ENCODE peak calls at places on chromosomes 16 and 17, in five cellular contexts. V, H, X, I and P are unnamed samples. For H3K9me3, the result is how much of the 10 kb centered on the place peaks cover.

GRCh38 chr16:83835972-83836566 is 28.3 kb downstream of the HSBP1 start:
- DNase-seq in H (no peak), X (peak), I (peak), V (peak), P (no peak)

GRCh38 chr16:48082516-48082915 is 73.3 kb downstream of the ABCC12 start:
- DNase-seq in I (no peak), V (no peak), X (peak), H (no peak), P (no peak)

GRCh38 chr17:68771867-68772515 is 170.8 kb upstream of the FAM20A start:
- DNase-seq in I (peak), V (peak), H (peak), X (peak), P (no peak)

GRCh38 chr16:66923247-66923851 is 2.0 kb downstream of the RRAD start:
- DNase-seq in I (no peak), H (no peak), V (no peak), X (no peak), P (no peak)

GRCh38 chr16:23317266-23317661 is 15.2 kb downstream of the SCNN1B start:
- DNase-seq in I (peak), H (no peak), V (no peak), X (no peak), P (no peak)

GRCh38 chr16:49502136-49502881 is 128.7 kb downstream of the C16orf78 start:
- DNase-seq in V (no peak), X (no peak), H (no peak), I (no peak), P (no peak)

GRCh38 chr17:74757502-74757901 is 9.1 kb downstream of the NHERF1 start:
- DNase-seq in X (no peak), H (no peak), V (no peak), I (no peak), P (no peak)

GRCh38 chr16:85613609-85614337 is 651 bp downstream of the GSE1 start:
- DNase-seq in V (peak), I (peak), X (peak), H (peak), P (no peak)

GRCh38 chr17:80797741-80798594 is 193.7 kb upstream of the CHMP6 start:
- DNase-seq in H (no peak), X (no peak), I (no peak), V (no peak), P (no peak)

GRCh38 chr16:17476414-17477259 is 5.9 kb upstream of the XYLT1 start:
- DNase-seq in X (peak), V (peak), I (peak), H (peak), P (no peak)

GRCh38 chr17:43853546-43853945 is 6.6 kb downstream of the CD300LG start:
- DNase-seq in I (no peak), H (no peak), X (no peak), V (no peak), P (no peak)

GRCh38 chr17:56881685-56882295 is 32.1 kb downstream of the TRIM25 start:
- DNase-seq in V (no peak), X (no peak), H (no peak), I (no peak), P (no peak)

GRCh38 chr16:53281280-53281679 is 153.0 kb upstream of the RBL2 start:
- DNase-seq in V (no peak), H (no peak), X (no peak), I (no peak), P (no peak)

GRCh38 chr17:72121164-72122001 is 563 bp downstream of the SOX9 start:
- DNase-seq in V (no peak), X (peak), H (peak), I (peak), P (no peak)

GRCh38 chr16:53817117-53817516 is 113.2 kb downstream of the FTO start:
- DNase-seq in I (peak), H (no peak), V (no peak), X (peak), P (no peak)

GRCh38 chr17:75808905-75809621 is 24.5 kb downstream of the UNK start:
- DNase-seq in H (no peak), X (peak), I (no peak), V (no peak), P (no peak)

GRCh38 chr17:22516861-22517636 is 824.7 kb downstream of the KCNJ18 start:
- DNase-seq in I (no peak), H (no peak), X (no peak), V (no peak), P (no peak)

GRCh38 chr17:22512997-22513538 is 820.7 kb downstream of the KCNJ18 start:
- DNase-seq in H (no peak), X (no peak), V (no peak), I (no peak), P (no peak)

GRCh38 chr17:22514315-22514714 is 822.0 kb downstream of the KCNJ18 start:
- DNase-seq in X (no peak), H (no peak), V (no peak), I (no peak), P (no peak)

GRCh38 chr17:22515599-22515998 is 823.3 kb downstream of the KCNJ18 start:
- DNase-seq in X (no peak), V (no peak), I (no peak), H (no peak), P (no peak)

GRCh38 chr17:22514767-22515320 is 822.5 kb downstream of the KCNJ18 start:
- DNase-seq in H (no peak), V (no peak), X (no peak), I (no peak), P (no peak)
- H3K9me3 ChIP-seq in H (under half), V (under half), X (under half), I (under half), P (under half)

GRCh38 chr16:15976225-15976812 is 26.9 kb downstream of the ABCC1 start:
- DNase-seq in H (no peak), X (peak), V (no peak), I (no peak), P (no peak)

GRCh38 chr16:15973997-15974396 is 24.6 kb downstream of the ABCC1 start:
- DNase-seq in I (no peak), H (no peak), V (no peak), X (no peak), P (no peak)

GRCh38 chr16:15976929-15977637 is 27.7 kb downstream of the ABCC1 start:
- DNase-seq in H (no peak), I (no peak), X (peak), V (no peak), P (no peak)

GRCh38 chr16:15973460-15973859 is 24.0 kb downstream of the ABCC1 start:
- DNase-seq in V (no peak), H (no peak), X (peak), I (peak), P (no peak)

GRCh38 chr16:15975172-15975571 is 25.8 kb downstream of the ABCC1 start:
- DNase-seq in X (no peak), I (no peak), H (no peak), V (no peak), P (no peak)
- H3K9me3 ChIP-seq in X (under half), I (under half), H (under half), V (under half), P (under half)

DNA sequence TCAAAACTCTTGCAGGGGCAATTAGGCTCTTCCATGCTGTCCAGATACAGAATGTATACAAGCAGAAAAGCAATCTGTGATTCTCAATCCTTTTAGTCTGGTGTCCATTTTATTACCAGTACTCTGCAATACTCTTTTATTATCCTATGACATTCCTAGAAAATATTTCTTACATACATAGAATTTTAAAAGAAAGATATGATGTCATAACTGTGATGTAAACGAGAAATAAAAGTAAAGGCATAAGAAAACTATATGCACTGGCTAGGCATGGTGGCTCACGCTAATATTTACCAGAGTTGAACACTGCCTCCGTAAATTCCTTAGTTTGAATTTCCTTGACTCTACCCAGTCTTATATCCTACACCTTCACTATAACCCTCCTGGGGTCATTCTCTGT is 55.0 kb downstream of the EFCAB5 start:
- DNase-seq in X (no peak), I (no peak), H (no peak), V (no peak), P (no peak)
- H3K9me3 ChIP-seq in X (under half), I (under half), H (under half), V (under half), P (under half)

DNA sequence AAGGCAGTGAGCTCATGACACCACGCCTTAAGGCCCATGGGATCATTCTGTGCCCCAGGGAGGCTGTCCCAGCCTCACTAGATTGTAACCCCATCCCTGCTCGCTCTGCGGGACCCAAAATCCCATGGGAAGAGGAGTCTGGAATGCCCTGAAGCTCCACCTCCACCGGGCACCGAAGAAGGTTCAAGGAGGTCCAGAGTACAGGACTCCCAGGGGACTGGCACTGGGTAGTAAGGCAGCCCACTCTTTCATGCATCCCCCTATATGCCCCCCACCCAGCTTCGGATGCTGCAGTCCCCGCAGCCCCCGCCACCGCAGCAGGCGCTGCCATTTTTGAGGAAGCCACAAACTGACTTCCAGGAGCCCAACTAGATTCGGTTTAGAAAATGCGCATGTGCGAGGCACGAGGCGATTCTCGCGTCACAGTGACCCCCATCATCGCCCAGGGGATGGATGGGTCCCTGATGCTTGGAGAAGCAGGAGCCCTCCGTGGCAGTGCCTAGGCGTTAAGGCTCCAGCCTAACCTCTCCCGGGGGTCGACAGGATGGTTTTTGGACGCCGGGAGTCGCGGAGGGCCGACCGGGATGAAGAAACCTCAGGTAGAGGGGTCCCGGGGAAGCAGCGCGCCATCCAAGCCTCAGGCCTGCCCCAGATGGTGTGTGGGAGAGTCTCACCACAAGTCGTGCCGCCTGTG is 1681.0 kb downstream of the TP53TG3F start:
- DNase-seq in V (no peak), X (no peak), I (no peak), H (no peak), P (no peak)
- H3K9me3 ChIP-seq in V (under half), X (under half), I (under half), H (under half), P (under half)

GRCh38 chr16:88282221-88283041 is 100.3 kb upstream of the ZNF469 start:
- DNase-seq in H (no peak), I (no peak), X (peak), V (no peak), P (no peak)

GRCh38 chr16:88283596-88283995 is 99.2 kb upstream of the ZNF469 start:
- DNase-seq in I (no peak), V (no peak), X (no peak), H (no peak), P (no peak)

GRCh38 chr16:88285514-88285822 is 97.3 kb upstream of the ZNF469 start:
- DNase-seq in V (no peak), X (no peak), I (no peak), H (no peak), P (no peak)

GRCh38 chr16:88284626-88285513 is 97.9 kb upstream of the ZNF469 start:
- DNase-seq in V (no peak), I (no peak), H (no peak), X (no peak), P (no peak)

GRCh38 chr16:88284101-88284500 is 98.7 kb upstream of the ZNF469 start:
- DNase-seq in I (no peak), H (no peak), X (no peak), V (no peak), P (no peak)
- H3K9me3 ChIP-seq in I (under half), H (under half), X (under half), V (under half), P (under half)

DNA sequence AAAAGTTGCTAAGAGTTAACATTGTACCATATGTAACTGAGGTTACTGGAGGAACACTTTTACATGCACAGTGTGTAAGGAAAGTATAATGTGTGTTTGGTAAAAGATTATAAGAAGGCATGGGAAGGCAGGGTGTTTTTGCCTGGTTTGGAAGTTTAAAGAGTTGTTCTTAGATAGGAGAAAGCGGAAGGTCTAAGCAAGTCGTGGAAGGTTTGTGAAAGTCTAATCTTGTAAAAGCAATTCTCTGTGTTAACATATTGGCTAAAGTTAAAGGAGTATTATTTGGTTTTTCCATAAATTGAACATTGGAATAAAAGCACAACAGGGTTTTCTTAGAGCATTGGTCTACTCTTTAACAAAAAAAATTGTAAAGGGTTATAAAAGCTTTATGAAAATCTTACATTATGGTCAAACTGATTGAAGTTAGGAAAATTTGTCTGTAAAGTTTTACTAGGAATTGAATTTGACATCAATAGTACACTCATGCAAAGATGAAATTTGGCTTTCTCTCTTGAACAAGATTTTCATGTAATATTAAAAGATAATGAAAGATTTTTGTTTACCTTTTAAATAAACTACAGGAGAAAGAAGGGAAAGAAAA is 4.7 kb upstream of the CANT1 start:
- DNase-seq in I (no peak), H (no peak), V (no peak), X (no peak), P (no peak)
- H3K9me3 ChIP-seq in I (under half), H (under half), V (under half), X (under half), P (under half)

GRCh38 chr16:10338426-10338825 is 47.4 kb upstream of the ATF7IP2 start:
- DNase-seq in I (no peak), H (no peak), V (no peak), X (no peak), P (no peak)

GRCh38 chr16:10343124-10343760 is 42.6 kb upstream of the ATF7IP2 start:
- DNase-seq in X (no peak), H (no peak), V (no peak), I (no peak), P (no peak)

GRCh38 chr16:10345629-10346028 is 40.2 kb upstream of the ATF7IP2 start:
- DNase-seq in X (no peak), H (no peak), V (no peak), I (no peak), P (no peak)

GRCh38 chr16:10335681-10336080 is 50.2 kb upstream of the ATF7IP2 start:
- DNase-seq in V (no peak), X (no peak), H (no peak), I (no peak), P (no peak)

DNA sequence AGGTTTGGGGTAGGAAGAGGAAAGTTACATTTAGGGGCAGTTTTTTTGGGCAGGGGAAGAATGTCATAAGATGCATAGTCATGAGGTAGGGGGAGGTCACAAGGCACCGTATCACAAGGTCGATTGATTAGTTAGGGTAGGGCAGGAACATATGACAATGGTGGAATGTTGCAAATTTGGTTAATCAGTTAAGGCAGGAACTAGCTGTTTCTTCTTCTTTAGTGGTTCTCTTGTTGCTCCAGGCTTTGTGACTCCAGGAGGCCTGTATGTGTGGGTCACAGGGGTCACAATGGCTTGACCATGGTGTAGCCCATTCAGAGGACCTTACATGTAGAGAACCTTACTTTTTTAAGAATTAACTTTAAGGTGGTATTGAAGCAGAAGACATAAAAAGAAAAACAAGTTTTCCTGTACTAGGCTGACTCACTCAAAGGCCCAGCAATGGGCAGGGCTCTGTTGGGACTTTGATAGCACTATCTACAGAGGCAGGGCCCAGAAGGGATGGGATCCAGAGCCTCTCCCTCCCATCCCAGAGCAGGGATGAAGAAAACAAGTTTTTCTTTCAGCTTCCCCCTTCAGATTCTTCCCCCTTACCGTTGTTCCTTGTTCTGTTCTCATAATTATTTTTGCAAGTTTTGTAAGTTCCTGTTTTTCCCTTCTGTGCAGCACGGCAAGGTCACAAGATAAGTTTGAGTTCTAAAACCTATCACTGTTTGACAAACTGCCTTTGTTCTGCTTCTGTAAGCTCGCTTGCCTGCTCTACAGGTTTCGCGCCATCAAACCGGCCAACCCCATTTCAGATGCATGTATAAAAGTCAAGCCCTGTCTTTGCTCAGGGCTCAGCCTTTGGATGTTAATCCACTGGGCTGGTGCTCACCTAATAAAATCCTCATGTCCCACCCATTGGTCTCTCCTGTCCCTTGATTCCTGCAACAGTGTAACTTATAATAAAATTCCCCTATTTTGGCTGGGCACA is 45.8 kb upstream of the ATF7IP2 start:
- DNase-seq in H (no peak), I (no peak), X (no peak), V (no peak), P (no peak)
- H3K9me3 ChIP-seq in H (under half), I (under half), X (under half), V (under half), P (under half)

DNA sequence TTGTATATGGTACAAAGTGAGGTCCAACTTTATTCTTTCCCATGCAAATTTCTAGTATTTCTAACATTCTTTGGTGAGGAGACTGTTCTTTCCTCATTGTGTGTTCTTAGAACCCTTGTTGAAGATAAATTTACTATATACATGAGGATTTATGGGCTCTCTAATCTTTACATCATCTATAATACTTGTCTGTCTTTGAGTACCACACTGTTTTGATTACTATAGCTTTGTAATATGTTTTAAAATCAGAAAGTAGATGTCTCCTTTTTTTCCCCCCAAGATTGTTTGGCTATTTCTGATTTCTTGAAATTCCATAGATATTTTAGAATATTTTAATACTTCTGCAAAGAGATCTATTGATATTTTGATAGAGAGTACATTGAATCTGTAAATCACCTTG is 23.7 kb downstream of the ZNF267 start:
- DNase-seq in V (no peak), H (no peak), X (no peak), I (no peak), P (no peak)
- H3K9me3 ChIP-seq in V (under half), H (under half), X (under half), I (under half), P (under half)